ENCODE peak calls at places on chromosomes 4 and X, in five cellular contexts. W is fibroblast of lung, J is lower lobe of right lung, T is prostate gland, P is DND-41. L is an unnamed sample.

GRCh38 chrX:153884136-153885076 is 1.6 kb downstream of the L1CAM start:
- DNase-seq in T (no peak), W (no peak), P (no peak), J (no peak), L (no peak)

GRCh38 chr4:186685744-186686143 is 37.9 kb downstream of the FAT1 start:
- DNase-seq in J (no peak), W (peak; percentile 71), P (no peak), T (no peak), L (no peak)

GRCh38 chr4:99610605-99611172 is 36.1 kb downstream of the MTTP start:
- DNase-seq in T (no peak), P (no peak), J (no peak), W (peak; percentile 44), L (no peak)

GRCh38 chrX:57985951-57986350 is 75.7 kb upstream of the ZXDA start:
- DNase-seq in J (no peak), P (no peak), T (no peak), W (no peak), L (no peak)

GRCh38 chr4:83109480-83110221 is 4.9 kb downstream of the PLAC8 start:
- DNase-seq in J (peak; percentile 66), T (peak; percentile 18), P (peak; percentile 55), W (no peak), L (peak; percentile 11)

GRCh38 chr4:42637104-42637503 is 19.8 kb downstream of the ATP8A1 start:
- DNase-seq in W (no peak), P (no peak), J (no peak), T (no peak), L (no peak)

GRCh38 chr4:144489831-144490230 is 156.1 kb upstream of the HHIP start:
- DNase-seq in J (no peak), P (no peak), W (no peak), T (no peak), L (no peak)

GRCh38 chrX:72027914-72028307 is 103.8 kb downstream of the RTL5 start:
- DNase-seq in J (no peak), T (no peak), P (no peak), W (no peak), L (no peak)

GRCh38 chr4:164716901-164717300 is 37.0 kb upstream of the SMIM31 start:
- DNase-seq in W (no peak), J (no peak), P (no peak), T (no peak), L (peak; percentile 4)

GRCh38 chrX:146056511-146057081 is 239.0 kb downstream of the SLITRK2 start:
- DNase-seq in P (peak; percentile 10), W (no peak), T (no peak), J (no peak), L (no peak)

GRCh38 chr4:180550106-180550505 is 1693.1 kb upstream of the TENM3 start:
- DNase-seq in W (no peak), P (no peak), T (no peak), J (no peak), L (no peak)

GRCh38 chrX:19889582-19890342 is 2.4 kb upstream of the SH3KBP1 start:
- DNase-seq in W (peak; percentile 42), P (no peak), T (no peak), J (no peak), L (no peak)

GRCh38 chr4:109574443-109574850 is 14.4 kb downstream of the MCUB start:
- DNase-seq in W (peak; percentile 48), T (no peak), J (no peak), P (no peak), L (peak; percentile 29)

GRCh38 chr4:85399270-85399669 is 75.7 kb upstream of the ARHGAP24 start:
- DNase-seq in J (no peak), W (no peak), P (no peak), T (no peak), L (no peak)

GRCh38 chr4:168825975-168826374 is 184.1 kb downstream of the CBR4 start:
- DNase-seq in T (no peak), P (no peak), W (no peak), J (no peak), L (no peak)

GRCh38 chrX:71366674-71367256 is 608 bp downstream of the TAF1 start:
- DNase-seq in P (peak; percentile 54), T (no peak), W (peak; percentile 27), J (peak; percentile 44), L (peak; percentile 33)

GRCh38 chr4:20084488-20084887 is 167.2 kb upstream of the SLIT2 start:
- DNase-seq in P (peak; percentile 7), W (no peak), J (no peak), T (no peak), L (no peak)

GRCh38 chrX:120000490-120001246 is 57.1 kb upstream of the NKAP start:
- DNase-seq in W (no peak), P (no peak), T (no peak), J (no peak), L (no peak)
- TF ChIP-seq CTCF in W (no peak), P (no peak), T (no peak), J (no peak), L (no peak)

GRCh38 chr4:40196724-40197281 is at the start of gene RHOH:
- DNase-seq in J (no peak), W (no peak), T (no peak), P (peak; percentile 91), L (peak; percentile 93)

GRCh38 chr4:40199999-40200880 is 3.4 kb downstream of the RHOH start:
- DNase-seq in W (no peak), J (no peak), P (peak; percentile 70), T (no peak), L (peak; percentile 83)

GRCh38 chr4:40196260-40196659 is 571 bp upstream of the RHOH start:
- DNase-seq in T (no peak), W (no peak), P (peak; percentile 57), J (no peak), L (peak; percentile 78)

GRCh38 chr4:40199179-40199670 is 2.4 kb downstream of the RHOH start:
- DNase-seq in T (no peak), P (peak; percentile 47), J (no peak), W (no peak), L (peak; percentile 58)

DNA sequence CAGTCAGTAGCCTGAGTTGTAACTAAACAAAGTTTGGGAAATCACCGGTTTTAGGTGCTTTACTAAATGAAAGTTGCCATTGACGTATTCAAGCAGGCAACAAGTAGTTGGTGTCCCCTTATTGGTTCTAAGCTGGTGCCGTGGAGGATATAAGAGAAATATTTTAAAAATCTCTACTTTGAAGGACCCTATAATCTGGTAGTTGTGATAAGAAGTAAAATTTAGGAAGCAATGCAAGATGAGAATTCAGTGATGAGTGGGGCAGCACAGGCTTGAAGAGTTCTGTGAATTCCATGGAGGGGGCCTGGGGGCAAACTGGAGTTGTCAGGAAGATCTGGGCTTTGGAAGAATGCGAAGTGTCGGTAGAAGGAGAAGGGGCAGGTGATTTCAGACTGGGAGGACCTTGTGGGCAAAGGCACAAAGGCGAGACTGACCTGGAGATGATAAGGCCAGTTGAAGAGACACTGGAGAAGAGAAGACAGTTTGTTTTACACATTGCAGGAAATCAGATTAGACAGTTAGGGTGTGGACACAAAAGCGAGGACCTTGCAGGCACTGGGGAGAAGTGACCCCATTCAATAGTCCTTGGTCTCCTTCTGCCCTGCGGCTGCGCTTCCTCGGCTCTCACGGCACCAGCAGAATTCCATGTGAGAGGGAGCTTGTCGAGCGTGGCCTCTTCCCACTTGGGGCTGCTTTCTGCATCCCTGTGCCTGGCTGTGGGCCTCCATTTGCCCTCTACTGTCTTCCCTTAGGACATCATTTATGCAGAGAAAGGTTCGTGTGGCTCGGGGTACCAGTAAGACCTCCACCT is 1.3 kb downstream of the RHOH start:
- DNase-seq in P (peak; percentile 35), W (no peak), J (no peak), T (no peak), L (peak; percentile 35)
- H3K27ac ChIP-seq in P (peak overlapping the region; percentile 98), W (no peak overlapping the region), J (peak overlapping the region; percentile 72), T (no peak overlapping the region), L (peak overlapping the region; percentile 93)

GRCh38 chr4:147768113-147768512 is 36.2 kb downstream of the ARHGAP10 start:
- DNase-seq in J (no peak), P (no peak), T (no peak), W (peak; percentile 65), L (no peak)
- H3K4me1 ChIP-seq in J (peaks cover 6% of the 10 kb centered on the region), P (no peaks in the 10 kb centered on the region), T (peaks cover 5% of the 10 kb centered on the region), W (peaks cover 13% of the 10 kb centered on the region), L (no peaks in the 10 kb centered on the region)

GRCh38 chr4:722851-723360 is 17.3 kb downstream of the PCGF3 start:
- DNase-seq in J (no peak), W (no peak), T (no peak), P (no peak), L (no peak)
- TF ChIP-seq CTCF in J (no peak), W (no peak), T (no peak), P (no peak), L (no peak)

DNA sequence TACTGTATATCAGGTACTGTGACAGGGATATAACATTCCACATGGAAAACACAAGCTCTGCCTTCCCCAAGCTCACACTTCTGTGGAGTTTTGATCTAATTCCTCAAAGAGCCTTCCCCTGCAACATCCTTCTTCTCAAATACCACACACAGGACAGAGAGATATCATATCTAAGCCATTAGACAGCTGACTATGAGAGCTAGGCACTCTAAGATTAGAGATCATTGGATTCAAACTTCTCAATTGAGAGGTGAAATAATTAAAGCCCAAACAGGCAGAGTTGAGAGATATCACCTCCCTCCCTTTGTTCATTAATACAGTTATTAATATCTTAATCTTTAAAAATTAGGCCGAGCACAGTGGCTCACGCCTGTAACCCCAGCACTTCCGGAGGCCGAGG is 25.0 kb downstream of the TEC start:
- DNase-seq in T (no peak), J (no peak), W (no peak), P (no peak), L (no peak)
- H3K27ac ChIP-seq in T (no peak overlapping the region), J (no peak overlapping the region), W (no peak overlapping the region), P (no peak overlapping the region), L (no peak overlapping the region)

DNA sequence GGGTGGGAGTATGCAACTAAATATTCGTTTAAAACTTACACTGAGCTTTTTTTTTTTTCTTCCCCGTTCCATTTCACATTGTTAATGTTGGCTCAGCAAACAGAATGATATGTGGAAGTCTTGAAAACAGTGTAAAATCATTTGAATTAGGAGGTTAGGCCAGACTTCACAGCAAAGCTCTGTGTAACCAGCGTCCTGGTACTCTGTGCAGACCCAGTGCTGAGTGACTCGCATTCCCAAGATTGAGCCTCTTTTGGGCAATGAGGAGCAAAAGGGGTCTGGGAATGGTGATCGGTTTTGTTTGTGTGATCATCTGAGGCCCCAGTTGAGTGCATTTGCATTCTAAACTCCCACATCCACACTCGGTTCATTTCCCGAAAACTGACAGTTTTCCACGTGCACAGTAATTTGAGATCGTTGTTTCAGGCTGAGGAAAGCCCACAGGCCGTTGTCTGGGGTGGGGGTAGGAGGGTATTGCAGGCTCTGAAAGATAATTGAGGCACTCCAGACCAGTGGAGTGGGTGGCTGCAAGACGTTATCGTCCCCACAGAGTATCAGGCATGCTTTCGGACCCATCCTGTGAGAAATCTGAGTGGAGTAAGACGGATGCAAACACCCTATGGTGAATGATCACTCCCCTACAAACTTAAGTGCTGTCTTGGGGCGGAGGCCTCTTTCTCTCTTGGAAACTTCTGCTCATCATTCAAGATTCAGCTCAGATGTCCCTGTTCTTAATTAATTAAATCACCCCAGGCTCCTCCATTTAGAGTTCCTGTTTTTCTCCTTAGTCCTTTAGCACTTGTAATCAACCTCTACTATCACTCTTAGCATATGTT is 96.0 kb downstream of the AFF1 start:
- DNase-seq in P (no peak), W (peak; percentile 46), T (no peak), J (no peak), L (no peak)
- H3K4me1 ChIP-seq in P (peaks cover 4% of the 10 kb centered on the region), W (peaks cover 18% of the 10 kb centered on the region), T (peaks cover 36% of the 10 kb centered on the region), J (peaks cover 94% of the 10 kb centered on the region), L (peaks cover 47% of the 10 kb centered on the region)

DNA sequence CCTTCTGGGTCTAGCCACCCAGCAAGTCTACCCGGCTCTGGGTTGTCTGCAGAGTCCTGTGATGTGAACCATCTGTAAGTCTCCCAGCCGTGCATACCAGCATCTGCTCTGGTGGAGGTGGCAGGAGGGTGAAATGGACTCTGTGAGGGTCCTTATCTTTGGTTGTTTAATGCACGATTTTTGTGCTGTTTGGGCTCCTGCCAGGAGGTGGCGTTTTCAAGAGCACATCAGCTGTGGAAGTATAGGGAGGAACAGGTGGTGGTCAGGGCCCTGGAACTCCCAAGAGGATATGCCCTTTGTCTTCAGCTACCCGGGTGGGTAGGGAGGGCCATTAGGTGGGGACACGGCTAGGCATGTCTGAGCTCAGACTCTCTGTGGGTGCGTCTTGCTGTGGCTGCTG is 66.5 kb upstream of the ZFP42 start:
- DNase-seq in T (no peak), W (no peak), J (no peak), P (no peak), L (no peak)
- TF ChIP-seq CTCF in T (no peak), W (no peak), J (no peak), P (peak; percentile 4), L (peak; percentile 40)